ENCODE peak calls at places on chromosomes 11 and 22, in six cellular contexts. Q, T, Y, Z, D and W are unnamed samples.

GRCh38 chr22:31983911-31984661 is 39.8 kb downstream of the YWHAH start:
- DNase-seq in Q (no peak), T (no peak), Y (no peak), Z (no peak), D (no peak), W (no peak)

GRCh38 chr11:120773501-120774031 is 250.3 kb upstream of the TBCEL start:
- DNase-seq in Q (no peak), T (no peak), Y (no peak), Z (no peak), D (peak; percentile 14), W (no peak)

GRCh38 chr22:46801331-46801811 is 38.9 kb downstream of the TBC1D22A start:
- DNase-seq in Q (no peak), T (no peak), Y (no peak), Z (no peak), D (no peak), W (no peak)

GRCh38 chr11:68828155-68828931 is 13.4 kb downstream of the CPT1A start:
- DNase-seq in Q (no peak), T (no peak), Y (no peak), Z (no peak), D (no peak), W (no peak)

GRCh38 chr11:68332186-68332585 is 19.8 kb downstream of the LRP5 start:
- DNase-seq in Q (no peak), T (no peak), Y (no peak), Z (no peak), D (no peak), W (no peak)

GRCh38 chr11:46319074-46319453 is 28.2 kb upstream of the DGKZ start:
- DNase-seq in Q (no peak), T (no peak), Y (no peak), Z (no peak), D (no peak), W (no peak)

GRCh38 chr11:33622231-33622630 is 78.4 kb downstream of the C11orf91 start:
- DNase-seq in Q (no peak), T (peak; percentile 63), Y (no peak), Z (no peak), D (no peak), W (no peak)

GRCh38 chr11:108115495-108116140 is 5.7 kb upstream of the ACAT1 start:
- DNase-seq in Q (peak; percentile 45), T (peak; percentile 89), Y (peak; percentile 36), Z (peak; percentile 26), D (peak; percentile 89), W (no peak)

GRCh38 chr11:1049911-1050580 is 13.5 kb upstream of the MUC6 start:
- DNase-seq in Q (no peak), T (no peak), Y (no peak), Z (no peak), D (no peak), W (no peak)

GRCh38 chr11:110918351-110918750 is 206.1 kb upstream of the ARHGAP20 start:
- DNase-seq in Q (no peak), T (no peak), Y (no peak), Z (no peak), D (no peak), W (no peak)

GRCh38 chr11:12434255-12434654 is 56.9 kb downstream of the PARVA start:
- DNase-seq in Q (no peak), T (peak; percentile 56), Y (no peak), Z (no peak), D (peak; percentile 83), W (no peak)

GRCh38 chr11:44812971-44813370 is 86.2 kb downstream of the TSPAN18 start:
- DNase-seq in Q (no peak), T (no peak), Y (no peak), Z (no peak), D (no peak), W (no peak)

GRCh38 chr11:132831272-132831671 is 701.0 kb downstream of the OPCML start:
- DNase-seq in Q (no peak), T (no peak), Y (no peak), Z (no peak), D (no peak), W (no peak)

GRCh38 chr11:127996825-127997224 is 590.5 kb downstream of the ETS1 start:
- DNase-seq in Q (no peak), T (peak; percentile 60), Y (no peak), Z (no peak), D (peak; percentile 6), W (peak; percentile 15)

GRCh38 chr11:60840711-60841430 is 1.0 kb upstream of the CCDC86 start:
- DNase-seq in Q (no peak), T (peak; percentile 94), Y (no peak), Z (no peak), D (peak; percentile 86), W (no peak)

GRCh38 chr22:43529461-43529860 is 117.6 kb downstream of the MPPED1 start:
- DNase-seq in Q (no peak), T (no peak), Y (no peak), Z (no peak), D (no peak), W (no peak)
- H3K14ac ChIP-seq in Q (no peak overlapping the region), T (no peak overlapping the region), Y (no peak overlapping the region), Z (no peak overlapping the region), D (no peak overlapping the region), W (no peak overlapping the region)

GRCh38 chr11:102539567-102539966 is 9.0 kb upstream of the MMP7 start:
- DNase-seq in Q (no peak), T (no peak), Y (no peak), Z (no peak), D (no peak), W (no peak)
- H3K14ac ChIP-seq in Q (no peak overlapping the region), T (no peak overlapping the region), Y (no peak overlapping the region), Z (no peak overlapping the region), D (no peak overlapping the region), W (no peak overlapping the region)

GRCh38 chr11:92396133-92396532 is 171.5 kb downstream of the FAT3 start:
- DNase-seq in Q (no peak), T (no peak), Y (no peak), Z (no peak), D (no peak), W (no peak)
- H3K14ac ChIP-seq in Q (no peak overlapping the region), T (no peak overlapping the region), Y (no peak overlapping the region), Z (no peak overlapping the region), D (no peak overlapping the region), W (no peak overlapping the region)

GRCh38 chr11:86068138-86068861 is 584 bp downstream of the PICALM start:
- DNase-seq in Q (peak; percentile 68), T (no peak), Y (peak; percentile 37), Z (peak; percentile 23), D (peak; percentile 35), W (peak; percentile 39)
- H3K14ac ChIP-seq in Q (no peak overlapping the region), T (peak overlapping the region; percentile 98), Y (peak overlapping the region; percentile 87), Z (peak overlapping the region; percentile 95), D (peak overlapping the region; percentile 97), W (peak overlapping the region; percentile 97)

GRCh38 chr11:92424281-92424680 is 199.7 kb downstream of the FAT3 start:
- DNase-seq in Q (no peak), T (peak; percentile 51), Y (no peak), Z (no peak), D (no peak), W (no peak)
- H3K14ac ChIP-seq in Q (no peak overlapping the region), T (no peak overlapping the region), Y (no peak overlapping the region), Z (no peak overlapping the region), D (no peak overlapping the region), W (no peak overlapping the region)

GRCh38 chr11:6667733-6668374 is 12.2 kb upstream of the DCHS1 start:
- DNase-seq in Q (no peak), T (peak; percentile 24), Y (no peak), Z (no peak), D (peak; percentile 47), W (peak; percentile 74)

GRCh38 chr11:6663794-6664478 is 8.3 kb upstream of the DCHS1 start:
- DNase-seq in Q (no peak), T (no peak), Y (no peak), Z (no peak), D (no peak), W (no peak)

GRCh38 chr11:6672006-6672405 is 11.1 kb downstream of the MRPL17 start:
- DNase-seq in Q (no peak), T (no peak), Y (no peak), Z (no peak), D (no peak), W (no peak)

GRCh38 chr11:6670202-6670830 is 12.8 kb downstream of the MRPL17 start:
- DNase-seq in Q (no peak), T (no peak), Y (no peak), Z (no peak), D (no peak), W (no peak)

GRCh38 chr11:6666302-6667183 is 10.9 kb upstream of the DCHS1 start:
- DNase-seq in Q (no peak), T (no peak), Y (no peak), Z (no peak), D (no peak), W (no peak)
- H3K14ac ChIP-seq in Q (no peak overlapping the region), T (no peak overlapping the region), Y (no peak overlapping the region), Z (no peak overlapping the region), D (no peak overlapping the region), W (no peak overlapping the region)

GRCh38 chr22:49733631-49734030 is 94.0 kb downstream of the BRD1 start:
- DNase-seq in Q (no peak), T (no peak), Y (no peak), Z (no peak), D (no peak), W (no peak)
- H3K14ac ChIP-seq in Q (no peak overlapping the region), T (no peak overlapping the region), Y (no peak overlapping the region), Z (no peak overlapping the region), D (no peak overlapping the region), W (no peak overlapping the region)

DNA sequence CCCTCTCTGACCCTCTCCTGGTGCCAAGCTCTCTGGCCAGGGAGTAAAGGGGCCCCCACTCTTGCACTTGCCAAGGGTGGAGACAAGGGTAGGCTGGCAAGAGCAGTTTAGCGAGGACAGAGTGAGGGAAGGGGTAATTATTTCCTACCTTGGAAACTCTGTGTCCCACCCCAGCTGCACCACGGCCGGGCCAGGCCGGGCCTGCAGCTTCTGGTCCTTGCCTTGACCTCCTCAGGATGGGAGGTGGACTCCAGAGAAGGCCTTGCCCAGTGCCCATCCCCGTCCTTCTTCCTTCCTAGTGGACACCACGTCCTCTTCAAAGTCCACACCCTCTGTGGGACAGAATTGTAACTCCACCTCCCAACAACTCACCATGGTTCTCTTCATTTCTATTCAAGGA is 18.4 kb upstream of the OSBPL5 start:
- DNase-seq in Q (no peak), T (no peak), Y (no peak), Z (no peak), D (no peak), W (no peak)
- H3K14ac ChIP-seq in Q (no peak overlapping the region), T (no peak overlapping the region), Y (no peak overlapping the region), Z (no peak overlapping the region), D (no peak overlapping the region), W (no peak overlapping the region)